ENCODE peak calls at places on chromosomes 5 and 9, in six cellular contexts. A is cardiac fibroblast, R is lower lobe of right lung, D is breast epithelium, T is astrocyte of the spinal cord, O is AG04450. M is an unnamed sample.

GRCh38 chr5:1105350-1106265 is 6.3 kb downstream of the SLC12A7 start:
- DNase-seq in A (no peak), R (no peak), D (no peak), T (no peak), O (no peak), M (no peak)

GRCh38 chr5:56345352-56345751 is 112.2 kb upstream of the ANKRD55 start:
- DNase-seq in A (no peak), R (no peak), D (no peak), T (no peak), O (no peak), M (no peak)

GRCh38 chr9:32300373-32300772 is 84.1 kb upstream of the ACO1 start:
- DNase-seq in A (no peak), R (no peak), D (no peak), T (no peak), O (no peak), M (no peak)

GRCh38 chr5:128498844-128499455 is 39.1 kb downstream of the FBN2 start:
- DNase-seq in A (peak), R (no peak), D (no peak), T (peak), O (peak), M (peak)

GRCh38 chr5:17177491-17178204 is 39.8 kb upstream of the BASP1 start:
- DNase-seq in A (no peak), R (no peak), D (no peak), T (no peak), O (no peak), M (no peak)

GRCh38 chr9:38067611-38067891 is 1.5 kb downstream of the SHB start:
- DNase-seq in A (peak), R (peak), D (no peak), T (no peak), O (no peak), M (no peak)

GRCh38 chr9:32378993-32379729 is 5.3 kb upstream of the ACO1 start:
- DNase-seq in A (peak), R (no peak), D (no peak), T (peak), O (peak), M (peak)

GRCh38 chr5:36722913-36723312 is 116.5 kb downstream of the SLC1A3 start:
- DNase-seq in A (peak), R (no peak), D (no peak), T (no peak), O (no peak), M (no peak)

GRCh38 chr9:104831681-104832080 is 67.8 kb downstream of the NIPSNAP3B start:
- DNase-seq in A (peak), R (no peak), D (no peak), T (peak), O (no peak), M (no peak)

GRCh38 chr5:103648086-103648485 is 85.5 kb upstream of the NUDT12 start:
- DNase-seq in A (no peak), R (no peak), D (no peak), T (no peak), O (no peak), M (no peak)

GRCh38 chr9:91037511-91038482 is 236.2 kb downstream of the SYK start:
- DNase-seq in A (peak), R (peak), D (peak), T (peak), O (peak), M (peak)

GRCh38 chr9:36328798-36329411 is 70.7 kb upstream of the GNE start:
- DNase-seq in A (peak), R (no peak), D (no peak), T (peak), O (peak), M (peak)

GRCh38 chr5:359301-359897 is 37.9 kb downstream of the AHRR start:
- DNase-seq in A (no peak), R (no peak), D (peak), T (no peak), O (no peak), M (no peak)

GRCh38 chr5:111201705-111202104 is 22.5 kb upstream of the CAMK4 start:
- DNase-seq in A (no peak), R (no peak), D (no peak), T (no peak), O (no peak), M (no peak)

GRCh38 chr5:110716247-110717245 is 9.9 kb downstream of the TMEM232 start:
- DNase-seq in A (peak), R (no peak), D (no peak), T (no peak), O (no peak), M (no peak)

GRCh38 chr9:21294325-21294724 is 10.8 kb downstream of the IFNA5 start:
- DNase-seq in A (peak), R (no peak), D (no peak), T (peak), O (no peak), M (no peak)

GRCh38 chr5:130871346-130872086 is 293.5 kb downstream of the HINT1 start:
- DNase-seq in A (peak), R (no peak), D (no peak), T (peak), O (no peak), M (peak)

GRCh38 chr5:100706796-100707195 is 171.6 kb downstream of the FAM174A start:
- DNase-seq in A (peak), R (no peak), D (no peak), T (peak), O (no peak), M (no peak)
- TF ChIP-seq CTCF in A (peak), R (peak), D (peak), T (peak), O (peak), M (no peak)

DNA sequence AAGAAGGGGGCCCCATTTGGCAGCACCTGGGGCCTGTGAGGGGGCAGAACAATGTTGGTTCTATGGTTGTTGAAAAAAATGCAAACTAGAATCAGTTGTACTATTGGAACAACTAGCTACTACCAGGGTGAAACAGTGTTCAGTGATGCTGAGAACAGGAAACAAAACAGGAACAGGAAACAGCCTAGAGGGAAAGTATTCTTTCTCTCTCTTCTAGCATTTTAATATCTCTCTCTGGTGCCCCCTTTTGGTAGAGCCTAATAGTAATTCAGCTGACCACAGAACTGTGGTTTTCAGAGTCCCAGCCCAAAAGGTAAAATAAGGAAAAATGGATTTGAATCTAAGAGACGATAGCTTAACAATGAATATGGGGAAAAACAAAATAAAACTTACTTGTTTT is 138.0 kb upstream of the KCNN2 start:
- DNase-seq in A (peak), R (no peak), D (no peak), T (peak), O (no peak), M (no peak)
- TF ChIP-seq CTCF in A (peak), R (peak), D (no peak), T (peak), O (peak), M (no peak)

GRCh38 chr5:143093452-143094086 is 309.9 kb downstream of the NR3C1 start:
- DNase-seq in A (no peak), R (no peak), D (no peak), T (no peak), O (no peak), M (no peak)
- TF ChIP-seq CTCF in A (no peak), R (no peak), D (no peak), T (no peak), O (no peak), M (no peak)

GRCh38 chr9:76342862-76343261 is 51.4 kb downstream of the RFK start:
- DNase-seq in A (no peak), R (no peak), D (no peak), T (no peak), O (no peak), M (no peak)
- TF ChIP-seq CTCF in A (no peak), R (no peak), D (no peak), T (no peak), O (no peak), M (no peak)

GRCh38 chr9:15154677-15155076 is 152.3 kb downstream of the TTC39B start:
- DNase-seq in A (no peak), R (no peak), D (no peak), T (no peak), O (no peak), M (no peak)
- TF ChIP-seq CTCF in A (no peak), R (no peak), D (no peak), T (no peak), O (no peak), M (no peak)

M was measured in AG09319.